ENCODE peak calls at places on chromosomes 6 and 20, in seven cellular contexts. F is DND-41, L is HCT116, A is endothelial cell of umbilical vein, J is mammary epithelial cell, Q is MM.1S, M is GM23248. Z is an unnamed sample.

GRCh38 chr6:35128496-35128895 is 12.6 kb downstream of the TCP11 start:
- DNase-seq in L (no peak), Q (no peak), F (no peak), M (peak), J (no peak), A (no peak), Z (no peak)

GRCh38 chr6:45965787-45966186 is 49.9 kb downstream of the CLIC5 start:
- DNase-seq in L (no peak), F (no peak), J (peak), Q (no peak), A (no peak), M (peak), Z (no peak)

GRCh38 chr6:11207199-11207968 is 25.1 kb downstream of the NEDD9 start:
- DNase-seq in Q (no peak), A (peak), F (no peak), J (peak), M (peak), L (peak), Z (no peak)

GRCh38 chr20:50856475-50857041 is 61.7 kb downstream of the BCAS4 start:
- DNase-seq in A (no peak), L (no peak), Q (no peak), J (no peak), M (no peak), F (no peak), Z (no peak)

GRCh38 chr6:147392917-147393625 is 115.4 kb upstream of the SAMD5 start:
- DNase-seq in A (no peak), F (no peak), L (no peak), Q (no peak), J (no peak), M (no peak), Z (no peak)

GRCh38 chr20:62824476-62825287 is 7.8 kb downstream of the COL9A3 start:
- DNase-seq in Q (peak), A (no peak), L (no peak), M (peak), F (peak), J (no peak), Z (peak)

GRCh38 chr20:19909696-19910095 is 107.5 kb upstream of the NAA20 start:
- DNase-seq in L (no peak), F (no peak), Q (no peak), A (no peak), J (no peak), M (peak), Z (no peak)

GRCh38 chr6:31094389-31094881 is 17.9 kb downstream of the C6orf15 start:
- DNase-seq in J (peak), A (peak), Q (peak), M (peak), F (peak), L (no peak), Z (no peak)

GRCh38 chr6:36655073-36655847 is 23.3 kb upstream of the CDKN1A start:
- DNase-seq in Q (peak), M (no peak), L (no peak), J (no peak), A (no peak), F (no peak), Z (no peak)

GRCh38 chr6:29739136-29739881 is 16.1 kb downstream of the HLA-F start:
- DNase-seq in Q (no peak), A (no peak), L (no peak), F (no peak), M (no peak), J (no peak), Z (no peak)

GRCh38 chr20:12084482-12084881 is 166.8 kb downstream of the BTBD3 start:
- DNase-seq in M (no peak), L (no peak), Q (no peak), A (no peak), F (no peak), J (no peak), Z (no peak)

GRCh38 chr20:11891827-11892521 is 25.7 kb upstream of the BTBD3 start:
- DNase-seq in Q (peak), F (peak), J (peak), M (peak), L (peak), A (peak), Z (peak)

GRCh38 chr6:3620937-3621336 is 130.6 kb downstream of the PXDC1 start:
- DNase-seq in J (no peak), A (no peak), L (no peak), M (no peak), Q (no peak), F (no peak), Z (no peak)

DNA sequence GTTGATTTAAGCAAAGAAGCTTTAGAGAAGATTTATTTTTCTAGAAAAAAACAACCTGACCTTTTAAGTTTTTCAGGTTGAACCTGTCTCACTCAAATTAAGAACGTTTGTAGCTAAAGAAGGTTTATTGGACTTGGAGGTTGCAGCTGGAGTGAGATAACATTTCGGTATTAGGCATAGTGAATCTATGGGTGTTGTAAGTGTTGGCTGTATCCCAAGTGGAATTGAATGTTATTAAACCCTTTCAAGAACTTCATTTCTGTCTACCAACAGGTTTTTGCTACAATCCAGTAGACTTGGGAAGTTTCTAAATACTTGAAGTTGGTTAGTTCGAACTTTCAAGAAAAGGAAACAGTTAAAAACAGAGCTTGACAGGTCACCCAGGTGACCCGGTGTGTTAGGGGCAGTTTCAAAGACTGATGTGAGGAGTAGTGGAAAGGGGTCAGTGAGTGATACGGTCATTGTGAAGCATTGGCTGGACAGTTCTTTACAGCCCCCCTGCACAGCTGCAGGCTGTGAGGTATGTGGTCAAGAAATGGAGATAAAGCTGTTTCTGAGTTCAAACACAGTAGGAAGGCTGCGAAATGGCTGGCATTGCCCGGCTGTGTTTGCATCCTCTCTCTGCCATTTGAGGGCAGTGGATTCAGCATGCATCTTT is 2.5 kb upstream of the TBCC start:
- DNase-seq in J (no peak), F (no peak), L (no peak), M (peak), Q (no peak), A (no peak), Z (no peak)
- H3K27ac ChIP-seq in J (no peak), F (no peak), L (peak), M (peak), Q (no peak), A (no peak), Z (no peak)

DNA sequence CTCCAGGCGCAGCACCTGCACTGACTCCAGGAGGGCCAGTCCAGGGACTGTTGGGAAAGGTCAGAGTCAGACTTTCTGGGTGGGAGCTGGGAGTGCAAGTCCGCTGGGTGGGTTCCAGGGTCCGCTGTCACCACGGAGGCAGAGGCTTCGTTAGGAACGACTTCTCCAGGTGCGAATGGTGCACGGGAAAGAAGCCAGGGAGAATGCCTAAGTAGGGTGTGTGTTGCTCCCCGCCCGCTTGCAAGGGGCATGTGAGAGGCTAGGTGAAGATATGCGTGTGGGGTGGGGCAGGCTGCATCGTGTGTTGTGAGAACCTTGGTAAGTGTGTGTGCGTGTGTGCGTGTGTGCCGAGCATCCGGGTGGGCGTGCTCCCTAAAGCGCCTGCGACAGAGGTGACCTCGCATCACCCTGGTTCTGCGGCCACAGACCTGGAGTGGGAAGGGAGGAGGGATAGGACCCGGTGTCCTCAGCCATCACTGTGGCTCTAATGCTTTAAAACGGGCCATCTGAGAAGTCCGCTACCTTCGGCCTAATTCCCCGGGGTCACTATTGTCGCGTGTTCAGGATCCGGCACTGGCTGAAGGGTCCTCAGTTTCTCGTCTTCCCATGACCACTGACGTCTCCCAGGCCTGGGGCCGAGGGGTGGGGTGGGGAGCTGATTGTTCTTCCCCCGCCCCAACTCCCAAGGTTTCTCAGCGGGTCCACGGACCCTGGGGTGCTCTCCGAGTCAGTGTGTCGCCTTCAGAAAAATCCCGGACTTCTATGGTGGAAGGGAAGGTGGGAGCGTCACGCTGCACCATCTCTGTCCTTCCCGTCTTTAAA is 6.1 kb downstream of the SLC32A1 start:
- DNase-seq in M (no peak), A (no peak), Q (no peak), L (no peak), J (no peak), F (no peak), Z (no peak)
- TF ChIP-seq EZH2 in M (peak), A (peak), Q (no peak), L (no peak), J (peak), F (no peak), Z (peak)

GRCh38 chr20:4724459-4725262 is 3.0 kb downstream of the PRND start:
- DNase-seq in A (no peak), M (no peak), J (no peak), Q (no peak), F (no peak), L (no peak), Z (no peak)

GRCh38 chr20:4728121-4728520 is 6.4 kb downstream of the PRND start:
- DNase-seq in A (no peak), J (peak), Q (no peak), F (no peak), M (peak), L (no peak), Z (no peak)

GRCh38 chr20:4729265-4729664 is 7.6 kb downstream of the PRND start:
- DNase-seq in L (no peak), Q (no peak), A (no peak), J (no peak), F (no peak), M (peak), Z (no peak)

GRCh38 chr20:4725263-4725550 is 3.5 kb downstream of the PRND start:
- DNase-seq in M (no peak), F (no peak), Q (no peak), L (no peak), J (no peak), A (no peak), Z (no peak)

GRCh38 chr20:4726710-4727391 is 5.1 kb downstream of the PRND start:
- DNase-seq in A (peak), M (peak), Q (no peak), J (no peak), F (no peak), L (no peak), Z (no peak)
- H2AFZ ChIP-seq in A (peak), M (peak), Q (no peak), J (no peak), F (no peak), L (no peak), Z (no peak)

GRCh38 chr6:117110146-117110545 is 155.2 kb upstream of the VGLL2 start:
- DNase-seq in J (no peak), A (no peak), F (no peak), Q (no peak), M (no peak), L (no peak), Z (no peak)
- H3K27ac ChIP-seq in J (no peak), A (no peak), F (no peak), Q (no peak), M (no peak), L (no peak), Z (no peak)

DNA sequence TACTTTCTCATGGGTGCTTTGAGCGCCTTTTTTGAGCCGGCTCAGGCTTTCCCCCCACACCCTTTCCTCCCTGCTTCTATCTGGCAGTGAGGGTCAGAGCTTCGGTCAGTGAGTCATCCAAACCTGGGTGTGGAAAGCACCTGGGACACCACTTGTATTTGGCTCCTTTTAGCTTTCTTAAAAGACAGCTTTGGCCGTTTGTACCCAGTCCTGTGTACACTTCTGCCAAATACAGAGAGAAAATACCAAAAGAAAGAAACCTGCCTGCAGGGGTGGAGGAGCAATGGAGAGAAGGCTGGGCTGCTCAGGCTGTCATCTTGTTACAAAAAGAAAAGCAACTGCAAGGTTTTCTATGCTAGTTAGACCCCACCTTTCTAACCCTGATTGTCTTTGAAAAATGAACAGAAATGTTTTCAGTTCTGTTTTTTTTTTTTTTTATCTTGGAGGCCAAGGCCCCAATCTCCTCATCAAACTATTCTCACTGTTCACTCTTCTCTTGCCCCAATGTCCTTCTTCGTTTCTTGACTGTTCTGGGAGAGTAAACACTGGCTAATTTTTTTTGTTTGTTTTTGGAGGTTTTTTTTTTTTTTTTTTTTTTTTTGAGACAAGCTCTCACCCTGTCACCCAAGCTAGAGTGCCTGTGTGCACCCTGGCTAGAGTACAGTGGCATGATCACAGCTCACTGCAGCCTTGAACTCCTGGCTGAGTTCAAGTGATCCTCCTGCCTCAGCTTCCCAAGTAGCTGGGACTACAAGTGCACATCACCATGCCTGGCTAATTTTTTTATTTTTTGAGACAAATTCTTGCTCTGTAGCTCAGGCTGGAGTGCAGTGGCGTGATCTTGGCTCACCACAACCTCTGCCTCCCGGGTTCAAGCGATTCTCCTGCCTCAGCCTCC is 76.4 kb downstream of the SSR1 start:
- DNase-seq in L (peak), F (no peak), M (no peak), A (no peak), Q (peak), J (peak), Z (no peak)
- TF ChIP-seq EZH2 in L (no peak), F (no peak), M (no peak), A (no peak), Q (no peak), J (no peak), Z (no peak)

GRCh38 chr6:20060252-20060651 is 152.0 kb downstream of the MBOAT1 start:
- DNase-seq in Q (no peak), A (no peak), F (no peak), L (no peak), M (no peak), J (no peak), Z (no peak)

GRCh38 chr6:20056350-20056992 is 155.8 kb downstream of the MBOAT1 start:
- DNase-seq in F (no peak), J (peak), Q (peak), L (peak), M (peak), A (peak), Z (peak)

GRCh38 chr6:20061952-20062351 is 150.3 kb downstream of the MBOAT1 start:
- DNase-seq in F (no peak), Q (peak), M (no peak), A (no peak), J (no peak), L (no peak), Z (no peak)

DNA sequence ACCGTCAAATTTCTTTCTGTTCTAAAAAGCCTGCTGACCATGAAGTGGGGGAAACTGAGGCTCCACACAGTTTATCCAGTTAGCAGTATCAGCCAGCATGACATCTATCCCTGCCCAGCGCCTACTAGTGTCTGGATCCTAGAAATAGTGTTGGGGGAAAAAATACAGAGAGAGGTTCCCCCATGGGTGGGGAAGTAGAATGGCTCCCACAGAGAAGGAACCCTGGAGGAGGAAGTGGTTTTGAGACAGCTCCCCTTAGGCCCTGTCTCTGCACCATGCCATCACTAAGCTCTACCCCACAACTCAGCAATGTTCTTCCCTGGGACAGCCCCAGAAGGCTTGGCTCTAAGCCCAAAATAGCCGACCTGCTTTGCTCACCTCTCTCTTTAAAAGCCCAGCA is 153.4 kb downstream of the MBOAT1 start:
- DNase-seq in F (peak), M (no peak), J (no peak), Q (no peak), L (no peak), A (no peak), Z (no peak)
- H2AFZ ChIP-seq in F (no peak), M (no peak), J (no peak), Q (no peak), L (no peak), A (no peak), Z (peak)